ENCODE peak calls at places on chromosomes 16 and 17, in six cellular contexts. One of them, this sample, is unnamed.

GRCh38 chr16:26740771-26741170 is 326.0 kb upstream of the C16orf82 start:
- DNase-seq in HepG2: no peak
- DNase-seq in GM12891: no peak
- DNase-seq in K562: no peak
- DNase-seq in H1: no peak
- DNase-seq in GM12878: no peak
- DNase-seq in this sample: no peak

GRCh38 chr16:15950167-15950854 is 895 bp downstream of the ABCC1 start:
- DNase-seq in HepG2: peak; percentile 40
- DNase-seq in GM12891: no peak
- DNase-seq in K562: peak; percentile 45
- DNase-seq in H1: no peak
- DNase-seq in GM12878: no peak
- DNase-seq in this sample: peak; percentile 48

GRCh38 chr17:422196-422930 is 69.8 kb upstream of the RPH3AL start:
- DNase-seq in HepG2: no peak
- DNase-seq in GM12891: no peak
- DNase-seq in K562: no peak
- DNase-seq in H1: no peak
- DNase-seq in GM12878: no peak
- DNase-seq in this sample: no peak

GRCh38 chr17:35766903-35767510 is 6.3 kb downstream of the C17orf50 start:
- DNase-seq in HepG2: no peak
- DNase-seq in GM12891: no peak
- DNase-seq in K562: peak; percentile 35
- DNase-seq in H1: no peak
- DNase-seq in GM12878: no peak
- DNase-seq in this sample: no peak

GRCh38 chr16:23435500-23435899 is 17.5 kb downstream of the COG7 start:
- DNase-seq in HepG2: peak; percentile 77
- DNase-seq in GM12891: peak; percentile 41
- DNase-seq in K562: peak; percentile 79
- DNase-seq in H1: peak; percentile 34
- DNase-seq in GM12878: peak; percentile 15
- DNase-seq in this sample: peak; percentile 43

GRCh38 chr17:19630035-19630434 is 18.5 kb upstream of the ALDH3A2 start:
- DNase-seq in HepG2: no peak
- DNase-seq in GM12891: no peak
- DNase-seq in K562: no peak
- DNase-seq in H1: no peak
- DNase-seq in GM12878: no peak
- DNase-seq in this sample: no peak

GRCh38 chr16:324451-325334 is 27.8 kb downstream of the AXIN1 start:
- DNase-seq in HepG2: no peak
- DNase-seq in GM12891: peak; percentile 69
- DNase-seq in K562: peak; percentile 79
- DNase-seq in H1: no peak
- DNase-seq in GM12878: no peak
- DNase-seq in this sample: peak; percentile 57

GRCh38 chr17:35051183-35051578 is 12.3 kb downstream of the RFFL start:
- DNase-seq in HepG2: peak; percentile 81
- DNase-seq in GM12891: peak; percentile 26
- DNase-seq in K562: no peak
- DNase-seq in H1: no peak
- DNase-seq in GM12878: no peak
- DNase-seq in this sample: no peak

GRCh38 chr17:28896491-28896883 is 1.0 kb downstream of the FLOT2 start:
- DNase-seq in HepG2: no peak
- DNase-seq in GM12891: no peak
- DNase-seq in K562: no peak
- DNase-seq in H1: no peak
- DNase-seq in GM12878: no peak
- DNase-seq in this sample: no peak

GRCh38 chr16:50298591-50299507 is 32.5 kb downstream of the ADCY7 start:
- DNase-seq in HepG2: no peak
- DNase-seq in GM12891: no peak
- DNase-seq in K562: no peak
- DNase-seq in H1: no peak
- DNase-seq in GM12878: no peak
- DNase-seq in this sample: peak; percentile 32

GRCh38 chr17:72099919-72100318 is 20.9 kb upstream of the SOX9 start:
- DNase-seq in HepG2: no peak
- DNase-seq in GM12891: no peak
- DNase-seq in K562: no peak
- DNase-seq in H1: no peak
- DNase-seq in GM12878: no peak
- DNase-seq in this sample: no peak

DNA sequence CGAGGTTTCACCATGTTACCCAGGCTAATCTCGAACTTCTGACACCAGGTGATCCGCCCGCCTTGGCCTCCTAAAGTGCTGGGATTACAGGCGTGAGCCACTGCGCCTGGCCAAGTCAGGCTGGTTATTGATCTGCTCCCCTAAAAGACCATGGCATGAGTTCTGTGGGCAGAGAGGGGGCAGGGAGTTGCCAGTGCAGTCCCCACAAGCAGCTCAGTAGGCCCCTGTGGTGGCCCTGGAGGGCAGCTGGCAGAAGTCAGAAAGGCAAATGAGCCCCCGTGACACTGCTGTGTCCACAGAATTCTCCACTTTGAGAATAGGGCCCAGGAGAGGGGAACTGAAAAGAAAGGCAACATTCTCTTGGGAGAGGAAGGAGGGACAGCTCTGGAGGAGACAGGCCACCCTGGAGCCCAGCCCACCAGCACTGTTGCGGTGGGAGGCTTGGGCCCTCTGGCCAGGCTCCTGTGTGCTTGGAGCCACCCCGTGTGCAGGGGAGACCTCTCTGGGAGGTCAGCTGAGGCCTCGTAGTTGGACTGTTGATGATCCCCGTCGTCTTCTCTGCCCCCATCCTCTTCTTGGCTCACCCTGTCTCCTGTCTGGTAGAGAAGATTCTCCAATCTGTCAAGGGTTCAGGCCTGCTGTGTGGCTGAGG is 2.1 kb upstream of the AMDHD2 start:
- DNase-seq in HepG2: no peak
- DNase-seq in GM12891: no peak
- DNase-seq in K562: no peak
- DNase-seq in H1: no peak
- DNase-seq in GM12878: no peak
- DNase-seq in this sample: no peak
- TF ChIP-seq POLR2A in HepG2: no peak
- TF ChIP-seq POLR2A in GM12891: no peak
- TF ChIP-seq POLR2A in K562: no peak
- TF ChIP-seq POLR2A in H1: peak; percentile 20
- TF ChIP-seq POLR2A in GM12878: no peak
- TF ChIP-seq POLR2A in this sample: no peak

GRCh38 chr16:53495325-53495724 is 7.7 kb downstream of the AKTIP start:
- DNase-seq in HepG2: no peak
- DNase-seq in GM12891: no peak
- DNase-seq in K562: no peak
- DNase-seq in H1: no peak
- DNase-seq in GM12878: no peak
- DNase-seq in this sample: no peak

GRCh38 chr16:53489754-53490153 is 13.3 kb downstream of the AKTIP start:
- DNase-seq in HepG2: no peak
- DNase-seq in GM12891: no peak
- DNase-seq in K562: no peak
- DNase-seq in H1: no peak
- DNase-seq in GM12878: no peak
- DNase-seq in this sample: no peak

DNA sequence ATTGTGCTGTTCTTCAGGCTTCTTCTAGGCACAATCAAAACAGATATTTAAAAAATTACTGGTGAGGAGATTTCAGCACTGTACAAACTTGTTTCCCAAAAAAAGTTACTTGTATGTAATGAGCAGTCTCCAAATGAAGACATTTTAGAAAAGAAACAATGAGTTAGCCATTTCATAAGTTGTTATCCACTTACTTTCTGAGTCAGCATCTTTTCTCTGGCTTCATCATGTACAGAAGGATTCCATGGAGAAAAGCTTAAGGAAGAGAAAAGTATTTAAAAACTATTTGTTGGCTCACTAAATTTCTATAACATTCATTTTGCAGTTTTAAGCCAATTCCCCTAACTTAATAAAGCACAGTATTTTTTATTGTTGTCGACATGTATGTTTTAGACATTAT is 10.5 kb downstream of the AKTIP start:
- DNase-seq in HepG2: no peak
- DNase-seq in GM12891: no peak
- DNase-seq in K562: no peak
- DNase-seq in H1: no peak
- DNase-seq in GM12878: no peak
- DNase-seq in this sample: no peak
- TF ChIP-seq TAF1 in HepG2: no peak
- TF ChIP-seq TAF1 in GM12891: no peak
- TF ChIP-seq TAF1 in K562: no peak
- TF ChIP-seq TAF1 in H1: no peak
- TF ChIP-seq TAF1 in GM12878: no peak
- TF ChIP-seq TAF1 in this sample: no peak

DNA sequence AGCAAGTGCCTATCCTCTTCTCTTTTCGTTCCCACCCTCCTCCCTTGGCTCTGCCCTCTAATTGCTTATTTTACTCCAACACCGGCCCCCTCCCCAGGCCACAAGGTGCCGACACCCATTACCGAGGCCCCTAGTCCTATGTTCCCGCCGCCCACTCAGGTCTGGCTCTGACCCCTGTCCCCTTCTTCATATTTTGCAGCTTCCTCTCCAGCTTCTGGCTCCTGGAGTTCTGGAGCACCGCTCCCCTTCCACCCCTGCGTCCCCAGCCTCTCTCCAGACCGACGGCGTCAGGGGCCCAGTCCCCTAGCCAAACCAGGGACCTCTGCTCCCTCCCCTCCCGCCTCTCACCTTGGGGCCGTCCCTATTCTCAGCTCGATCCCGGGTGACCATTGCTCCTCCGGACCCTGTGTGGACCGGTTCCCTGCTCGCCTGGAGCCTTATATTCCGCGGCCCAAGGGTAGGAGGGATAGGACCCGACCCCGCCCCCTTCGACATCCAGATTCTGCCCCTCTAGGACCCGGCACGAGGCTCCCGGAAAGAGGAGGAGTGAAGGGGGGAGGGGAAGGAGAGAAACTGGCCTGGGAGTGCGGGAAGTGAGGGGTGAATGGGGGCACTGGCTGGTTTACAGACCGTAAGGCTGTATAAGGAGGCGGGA is at the start of gene HES7:
- DNase-seq in HepG2: no peak
- DNase-seq in GM12891: no peak
- DNase-seq in K562: peak; percentile 35
- DNase-seq in H1: no peak
- DNase-seq in GM12878: no peak
- DNase-seq in this sample: no peak
- TF ChIP-seq POLR2AphosphoS5 in HepG2: no peak
- TF ChIP-seq POLR2AphosphoS5 in GM12891: no peak
- TF ChIP-seq POLR2AphosphoS5 in K562: no peak
- TF ChIP-seq POLR2AphosphoS5 in H1: no peak
- TF ChIP-seq POLR2AphosphoS5 in GM12878: no peak
- TF ChIP-seq POLR2AphosphoS5 in this sample: no peak

GRCh38 chr16:82756283-82756599 is 129.5 kb downstream of the CDH13 start:
- DNase-seq in HepG2: no peak
- DNase-seq in GM12891: no peak
- DNase-seq in K562: no peak
- DNase-seq in H1: no peak
- DNase-seq in GM12878: no peak
- DNase-seq in this sample: no peak
- TF ChIP-seq POLR2A in HepG2: no peak
- TF ChIP-seq POLR2A in GM12891: no peak
- TF ChIP-seq POLR2A in K562: no peak
- TF ChIP-seq POLR2A in H1: no peak
- TF ChIP-seq POLR2A in GM12878: no peak
- TF ChIP-seq POLR2A in this sample: no peak

GRCh38 chr16:9123871-9124270 is 32.4 kb downstream of the HAPSTR1 start:
- DNase-seq in HepG2: no peak
- DNase-seq in GM12891: no peak
- DNase-seq in K562: no peak
- DNase-seq in H1: no peak
- DNase-seq in GM12878: no peak
- DNase-seq in this sample: no peak
- TF ChIP-seq TAF1 in HepG2: no peak
- TF ChIP-seq TAF1 in GM12891: no peak
- TF ChIP-seq TAF1 in K562: no peak
- TF ChIP-seq TAF1 in H1: no peak
- TF ChIP-seq TAF1 in GM12878: no peak
- TF ChIP-seq TAF1 in this sample: no peak

GRCh38 chr17:49191917-49192741 is 18.2 kb downstream of the GNGT2 start:
- DNase-seq in HepG2: peak; percentile 90
- DNase-seq in GM12891: no peak
- DNase-seq in K562: peak; percentile 67
- DNase-seq in H1: peak; percentile 70
- DNase-seq in GM12878: peak; percentile 77
- DNase-seq in this sample: peak; percentile 32
- TF ChIP-seq POLR2AphosphoS5 in HepG2: no peak
- TF ChIP-seq POLR2AphosphoS5 in GM12891: no peak
- TF ChIP-seq POLR2AphosphoS5 in K562: peak; percentile 64
- TF ChIP-seq POLR2AphosphoS5 in H1: no peak
- TF ChIP-seq POLR2AphosphoS5 in GM12878: peak; percentile 61
- TF ChIP-seq POLR2AphosphoS5 in this sample: no peak

GRCh38 chr16:86664518-86665318 is 86.4 kb downstream of the FOXL1 start:
- DNase-seq in HepG2: peak; percentile 84
- DNase-seq in GM12891: no peak
- DNase-seq in K562: peak; percentile 51
- DNase-seq in H1: no peak
- DNase-seq in GM12878: peak; percentile 71
- DNase-seq in this sample: no peak
- TF ChIP-seq POLR2A in HepG2: no peak
- TF ChIP-seq POLR2A in GM12891: no peak
- TF ChIP-seq POLR2A in K562: no peak
- TF ChIP-seq POLR2A in H1: no peak
- TF ChIP-seq POLR2A in GM12878: no peak
- TF ChIP-seq POLR2A in this sample: no peak

GRCh38 chr16:27743963-27744362 is 194.0 kb downstream of the KATNIP start:
- DNase-seq in HepG2: no peak
- DNase-seq in GM12891: no peak
- DNase-seq in K562: no peak
- DNase-seq in H1: no peak
- DNase-seq in GM12878: no peak
- DNase-seq in this sample: no peak
- TF ChIP-seq TAF1 in HepG2: no peak
- TF ChIP-seq TAF1 in GM12891: no peak
- TF ChIP-seq TAF1 in K562: no peak
- TF ChIP-seq TAF1 in H1: no peak
- TF ChIP-seq TAF1 in GM12878: no peak
- TF ChIP-seq TAF1 in this sample: no peak

GRCh38 chr16:19119564-19119963 is 5.8 kb downstream of the ITPRIPL2 start:
- DNase-seq in HepG2: no peak
- DNase-seq in GM12891: no peak
- DNase-seq in K562: no peak
- DNase-seq in H1: no peak
- DNase-seq in GM12878: no peak
- DNase-seq in this sample: no peak
- TF ChIP-seq POLR2AphosphoS5 in HepG2: no peak
- TF ChIP-seq POLR2AphosphoS5 in GM12891: no peak
- TF ChIP-seq POLR2AphosphoS5 in K562: no peak
- TF ChIP-seq POLR2AphosphoS5 in H1: no peak
- TF ChIP-seq POLR2AphosphoS5 in GM12878: no peak
- TF ChIP-seq POLR2AphosphoS5 in this sample: no peak